ENCODE peak calls at places on chromosomes 2 and 18, in five cellular contexts. One of them, this sample, is unnamed.

GRCh38 chr2:174603280-174603679 is 5.7 kb upstream of the WIPF1 start:
- DNase-seq in HEK293T: peak
- DNase-seq in osteocyte: no peak
- DNase-seq in C1 segment of cervical spinal cord: peak
- DNase-seq in activated CD4-positive, alpha-beta T cell treated with anti-CD3 and anti-CD28 coated beads, Interleukin-2, amount 50 U/mL, for 1 hour: peak
- DNase-seq in this sample: peak

GRCh38 chr2:172606285-172606684 is 50.4 kb downstream of the PDK1 start:
- DNase-seq in activated CD4-positive, alpha-beta T cell treated with anti-CD3 and anti-CD28 coated beads, Interleukin-2, amount 50 U/mL, for 1 hour: no peak
- DNase-seq in C1 segment of cervical spinal cord: no peak
- DNase-seq in HEK293T: no peak
- DNase-seq in osteocyte: no peak
- DNase-seq in this sample: no peak

GRCh38 chr2:70523996-70524965 is 29.3 kb downstream of the TGFA start:
- DNase-seq in osteocyte: no peak
- DNase-seq in HEK293T: no peak
- DNase-seq in C1 segment of cervical spinal cord: no peak
- DNase-seq in activated CD4-positive, alpha-beta T cell treated with anti-CD3 and anti-CD28 coated beads, Interleukin-2, amount 50 U/mL, for 1 hour: peak
- DNase-seq in this sample: peak

GRCh38 chr18:10015288-10015701 is 101.5 kb downstream of the VAPA start:
- DNase-seq in osteocyte: no peak
- DNase-seq in C1 segment of cervical spinal cord: no peak
- DNase-seq in HEK293T: no peak
- DNase-seq in activated CD4-positive, alpha-beta T cell treated with anti-CD3 and anti-CD28 coated beads, Interleukin-2, amount 50 U/mL, for 1 hour: no peak
- DNase-seq in this sample: no peak

GRCh38 chr2:529425-529824 is 147.8 kb downstream of the TMEM18 start:
- DNase-seq in activated CD4-positive, alpha-beta T cell treated with anti-CD3 and anti-CD28 coated beads, Interleukin-2, amount 50 U/mL, for 1 hour: no peak
- DNase-seq in HEK293T: peak
- DNase-seq in osteocyte: no peak
- DNase-seq in C1 segment of cervical spinal cord: no peak
- DNase-seq in this sample: no peak

GRCh38 chr18:74950479-74950878 is 258.5 kb downstream of the PTGR3 start:
- DNase-seq in activated CD4-positive, alpha-beta T cell treated with anti-CD3 and anti-CD28 coated beads, Interleukin-2, amount 50 U/mL, for 1 hour: no peak
- DNase-seq in C1 segment of cervical spinal cord: no peak
- DNase-seq in osteocyte: no peak
- DNase-seq in HEK293T: no peak
- DNase-seq in this sample: no peak

GRCh38 chr2:240442891-240443715 is 7.6 kb downstream of the GPC1 start:
- DNase-seq in activated CD4-positive, alpha-beta T cell treated with anti-CD3 and anti-CD28 coated beads, Interleukin-2, amount 50 U/mL, for 1 hour: no peak
- DNase-seq in HEK293T: no peak
- DNase-seq in osteocyte: no peak
- DNase-seq in C1 segment of cervical spinal cord: no peak
- DNase-seq in this sample: no peak

GRCh38 chr2:240935101-240935876 is 29.2 kb downstream of the CROCC2 start:
- DNase-seq in osteocyte: peak
- DNase-seq in activated CD4-positive, alpha-beta T cell treated with anti-CD3 and anti-CD28 coated beads, Interleukin-2, amount 50 U/mL, for 1 hour: no peak
- DNase-seq in C1 segment of cervical spinal cord: no peak
- DNase-seq in HEK293T: no peak
- DNase-seq in this sample: no peak

GRCh38 chr2:239354132-239354790 is 46.6 kb downstream of the HDAC4 start:
- DNase-seq in osteocyte: no peak
- DNase-seq in HEK293T: no peak
- DNase-seq in C1 segment of cervical spinal cord: no peak
- DNase-seq in activated CD4-positive, alpha-beta T cell treated with anti-CD3 and anti-CD28 coated beads, Interleukin-2, amount 50 U/mL, for 1 hour: no peak
- DNase-seq in this sample: no peak

GRCh38 chr2:199757466-199757865 is 93.5 kb downstream of the FTCDNL1 start:
- DNase-seq in osteocyte: no peak
- DNase-seq in C1 segment of cervical spinal cord: peak
- DNase-seq in HEK293T: no peak
- DNase-seq in activated CD4-positive, alpha-beta T cell treated with anti-CD3 and anti-CD28 coated beads, Interleukin-2, amount 50 U/mL, for 1 hour: no peak
- DNase-seq in this sample: no peak

This sample was measured in T-cell.